ENCODE peak calls at places on chromosomes 11 and 22, in six cellular contexts. One of them, this sample, is unnamed.
A peak's percentile ranks its signal among the peaks of the same experiment; 100 is the strongest.

GRCh38 chr11:79438631-79439429 is 2.0 kb downstream of the TENM4 start:
- DNase-seq in mucosa of descending colon: peak; percentile 27
- DNase-seq in lung: no peak
- DNase-seq in mesothelial cell of epicardium: no peak
- DNase-seq in H9: peak; percentile 54
- DNase-seq in HCT116: no peak
- DNase-seq in this sample: no peak

GRCh38 chr11:57406337-57406904 is 16.0 kb upstream of the PRG2 start:
- DNase-seq in H9: no peak
- DNase-seq in mesothelial cell of epicardium: no peak
- DNase-seq in mucosa of descending colon: no peak
- DNase-seq in lung: no peak
- DNase-seq in HCT116: no peak
- DNase-seq in this sample: no peak

GRCh38 chr11:126415128-126415527 is 59.6 kb downstream of the ST3GAL4 start:
- DNase-seq in lung: peak; percentile 72
- DNase-seq in mesothelial cell of epicardium: no peak
- DNase-seq in mucosa of descending colon: peak; percentile 75
- DNase-seq in HCT116: no peak
- DNase-seq in H9: no peak
- DNase-seq in this sample: no peak

GRCh38 chr11:43367382-43368178 is 8.9 kb downstream of the TTC17 start:
- DNase-seq in mesothelial cell of epicardium: no peak
- DNase-seq in mucosa of descending colon: no peak
- DNase-seq in H9: no peak
- DNase-seq in lung: no peak
- DNase-seq in HCT116: no peak
- DNase-seq in this sample: no peak

GRCh38 chr22:38881464-38881871 is 9.5 kb upstream of the CBX6 start:
- DNase-seq in HCT116: no peak
- DNase-seq in lung: peak; percentile 67
- DNase-seq in H9: no peak
- DNase-seq in mesothelial cell of epicardium: no peak
- DNase-seq in mucosa of descending colon: no peak
- DNase-seq in this sample: no peak

GRCh38 chr11:111730031-111730430 is 36.2 kb downstream of the PPP2R1B start:
- DNase-seq in HCT116: no peak
- DNase-seq in H9: no peak
- DNase-seq in mucosa of descending colon: no peak
- DNase-seq in lung: no peak
- DNase-seq in mesothelial cell of epicardium: no peak
- DNase-seq in this sample: no peak

GRCh38 chr11:30610628-30611027 is 24.5 kb upstream of the MPPED2 start:
- DNase-seq in mesothelial cell of epicardium: no peak
- DNase-seq in HCT116: no peak
- DNase-seq in mucosa of descending colon: no peak
- DNase-seq in lung: no peak
- DNase-seq in H9: no peak
- DNase-seq in this sample: no peak

GRCh38 chr11:44880953-44881352 is 69.7 kb downstream of the TP53I11 start:
- DNase-seq in mucosa of descending colon: no peak
- DNase-seq in H9: no peak
- DNase-seq in HCT116: no peak
- DNase-seq in lung: no peak
- DNase-seq in mesothelial cell of epicardium: no peak
- DNase-seq in this sample: no peak

GRCh38 chr11:115672999-115673411 is 168.8 kb upstream of the CADM1 start:
- DNase-seq in H9: no peak
- DNase-seq in mucosa of descending colon: no peak
- DNase-seq in HCT116: no peak
- DNase-seq in lung: peak; percentile 45
- DNase-seq in mesothelial cell of epicardium: no peak
- DNase-seq in this sample: no peak

GRCh38 chr11:20289732-20290131 is 73.8 kb upstream of the HTATIP2 start:
- DNase-seq in HCT116: no peak
- DNase-seq in mucosa of descending colon: no peak
- DNase-seq in H9: no peak
- DNase-seq in lung: no peak
- DNase-seq in mesothelial cell of epicardium: no peak
- DNase-seq in this sample: no peak

GRCh38 chr11:113202431-113202830 is 112.0 kb upstream of the TTC12 start:
- DNase-seq in mesothelial cell of epicardium: no peak
- DNase-seq in mucosa of descending colon: no peak
- DNase-seq in HCT116: no peak
- DNase-seq in H9: no peak
- DNase-seq in lung: no peak
- DNase-seq in this sample: no peak

DNA sequence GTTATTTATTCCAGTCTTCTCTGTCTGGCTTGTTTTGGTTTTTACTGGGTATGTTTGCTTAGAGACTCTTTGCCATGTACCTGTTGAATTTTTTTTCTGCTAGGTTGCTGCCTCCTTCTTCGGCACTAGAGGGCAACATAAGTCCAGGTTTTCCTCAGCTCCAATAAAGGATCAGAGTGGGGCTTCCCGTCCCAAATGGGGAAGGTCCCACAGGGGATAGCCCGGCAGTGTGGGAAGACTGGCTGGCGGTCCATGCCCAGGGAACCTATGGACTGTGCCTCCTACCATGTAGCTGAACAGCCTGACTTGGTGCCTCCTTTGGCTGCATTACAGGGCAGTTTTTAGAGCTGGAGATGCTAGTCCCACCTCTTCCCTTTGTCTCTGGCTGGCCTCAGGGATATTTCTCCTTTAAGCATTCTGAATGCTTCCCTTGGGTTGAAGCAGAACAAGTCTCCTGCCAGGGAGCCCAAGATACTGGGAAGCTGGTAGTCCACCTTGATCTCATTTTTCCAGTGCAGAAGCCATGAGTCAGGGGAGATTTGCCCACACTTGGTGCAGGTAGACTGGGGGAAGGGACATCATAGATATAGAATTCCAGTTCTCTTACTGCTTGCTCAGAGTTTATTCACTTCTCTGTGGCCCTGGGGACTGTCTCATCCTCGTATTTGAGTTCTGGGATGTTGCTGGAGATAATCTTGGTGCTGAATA is 60.2 kb downstream of the BRD1 start:
- DNase-seq in HCT116: peak; percentile 42
- DNase-seq in mesothelial cell of epicardium: no peak
- DNase-seq in mucosa of descending colon: peak; percentile 29
- DNase-seq in H9: peak; percentile 72
- DNase-seq in lung: no peak
- DNase-seq in this sample: no peak
- TF ChIP-seq CTCF in HCT116: peak; percentile 86
- TF ChIP-seq CTCF in mesothelial cell of epicardium: peak; percentile 24
- TF ChIP-seq CTCF in mucosa of descending colon: peak; percentile 35
- TF ChIP-seq CTCF in H9: peak; percentile 91
- TF ChIP-seq CTCF in lung: peak; percentile 71
- TF ChIP-seq CTCF in this sample: peak; percentile 85

GRCh38 chr11:73989156-73989555 is 6.5 kb upstream of the UCP2 start:
- DNase-seq in HCT116: no peak
- DNase-seq in mesothelial cell of epicardium: no peak
- DNase-seq in H9: no peak
- DNase-seq in mucosa of descending colon: no peak
- DNase-seq in lung: no peak
- DNase-seq in this sample: no peak
- TF ChIP-seq CTCF in HCT116: no peak
- TF ChIP-seq CTCF in mesothelial cell of epicardium: no peak
- TF ChIP-seq CTCF in H9: peak; percentile 27
- TF ChIP-seq CTCF in mucosa of descending colon: no peak
- TF ChIP-seq CTCF in lung: no peak
- TF ChIP-seq CTCF in this sample: no peak

DNA sequence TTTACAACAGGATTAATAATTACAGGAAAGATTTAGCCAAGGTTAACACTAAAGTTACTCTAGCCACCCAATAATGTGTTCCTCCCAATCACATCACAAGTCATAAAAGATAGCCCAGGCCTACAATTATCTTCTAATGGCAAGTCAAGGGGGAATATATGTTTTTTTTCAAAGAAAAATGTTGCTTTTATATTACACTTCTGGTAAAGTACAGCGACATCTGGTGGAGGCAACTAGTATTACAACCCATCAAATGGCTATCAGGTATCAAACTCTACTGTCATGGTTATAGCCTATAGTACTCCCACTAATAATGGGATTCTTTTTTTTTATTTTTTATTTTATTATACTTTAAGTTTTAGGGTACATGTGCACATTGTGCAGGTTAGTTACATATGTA is 71.8 kb downstream of the XRRA1 start:
- DNase-seq in mucosa of descending colon: no peak
- DNase-seq in mesothelial cell of epicardium: no peak
- DNase-seq in H9: no peak
- DNase-seq in lung: no peak
- DNase-seq in HCT116: peak; percentile 15
- DNase-seq in this sample: no peak
- TF ChIP-seq CTCF in mucosa of descending colon: no peak
- TF ChIP-seq CTCF in mesothelial cell of epicardium: peak; percentile 70
- TF ChIP-seq CTCF in H9: peak; percentile 73
- TF ChIP-seq CTCF in lung: no peak
- TF ChIP-seq CTCF in HCT116: peak; percentile 11
- TF ChIP-seq CTCF in this sample: peak; percentile 70

GRCh38 chr22:20106205-20106848 is 9.6 kb upstream of the RANBP1 start:
- DNase-seq in lung: no peak
- DNase-seq in mucosa of descending colon: peak; percentile 19
- DNase-seq in mesothelial cell of epicardium: no peak
- DNase-seq in HCT116: no peak
- DNase-seq in H9: no peak
- DNase-seq in this sample: no peak

GRCh38 chr22:20107951-20108756 is 7.8 kb upstream of the RANBP1 start:
- DNase-seq in H9: no peak
- DNase-seq in mucosa of descending colon: peak; percentile 20
- DNase-seq in mesothelial cell of epicardium: no peak
- DNase-seq in HCT116: no peak
- DNase-seq in lung: no peak
- DNase-seq in this sample: no peak

GRCh38 chr22:20106849-20107237 is 9.1 kb upstream of the RANBP1 start:
- DNase-seq in mesothelial cell of epicardium: no peak
- DNase-seq in lung: no peak
- DNase-seq in mucosa of descending colon: peak; percentile 12
- DNase-seq in H9: no peak
- DNase-seq in HCT116: no peak
- DNase-seq in this sample: no peak

GRCh38 chr22:20107471-20107901 is 8.4 kb upstream of the RANBP1 start:
- DNase-seq in lung: no peak
- DNase-seq in mesothelial cell of epicardium: no peak
- DNase-seq in H9: no peak
- DNase-seq in HCT116: no peak
- DNase-seq in mucosa of descending colon: peak; percentile 17
- DNase-seq in this sample: no peak

GRCh38 chr22:20105456-20106204 is 10.3 kb upstream of the RANBP1 start:
- DNase-seq in H9: no peak
- DNase-seq in mesothelial cell of epicardium: no peak
- DNase-seq in mucosa of descending colon: peak; percentile 2
- DNase-seq in HCT116: no peak
- DNase-seq in lung: no peak
- DNase-seq in this sample: no peak
- TF ChIP-seq CTCF in H9: no peak
- TF ChIP-seq CTCF in mesothelial cell of epicardium: no peak
- TF ChIP-seq CTCF in mucosa of descending colon: no peak
- TF ChIP-seq CTCF in HCT116: no peak
- TF ChIP-seq CTCF in lung: no peak
- TF ChIP-seq CTCF in this sample: no peak

GRCh38 chr11:72856551-72857342 is 42.5 kb downstream of the ATG16L2 start:
- DNase-seq in mucosa of descending colon: no peak
- DNase-seq in mesothelial cell of epicardium: no peak
- DNase-seq in HCT116: no peak
- DNase-seq in lung: no peak
- DNase-seq in H9: no peak
- DNase-seq in this sample: no peak
- TF ChIP-seq CTCF in mucosa of descending colon: no peak
- TF ChIP-seq CTCF in mesothelial cell of epicardium: no peak
- TF ChIP-seq CTCF in HCT116: no peak
- TF ChIP-seq CTCF in lung: no peak
- TF ChIP-seq CTCF in H9: no peak
- TF ChIP-seq CTCF in this sample: no peak

GRCh38 chr11:40679276-40679675 is 780.2 kb downstream of the LRRC4C start:
- DNase-seq in mesothelial cell of epicardium: no peak
- DNase-seq in H9: peak; percentile 67
- DNase-seq in lung: no peak
- DNase-seq in mucosa of descending colon: no peak
- DNase-seq in HCT116: no peak
- DNase-seq in this sample: no peak
- TF ChIP-seq CTCF in mesothelial cell of epicardium: no peak
- TF ChIP-seq CTCF in H9: no peak
- TF ChIP-seq CTCF in lung: no peak
- TF ChIP-seq CTCF in mucosa of descending colon: no peak
- TF ChIP-seq CTCF in HCT116: no peak
- TF ChIP-seq CTCF in this sample: no peak

This sample was measured in neural crest cell.